ENCODE peak calls at places on chromosome 17, in five cellular contexts. T is aorta; M is CD8-positive, alpha-beta memory T cell; U is mucosa of descending colon; S is IMR-90. Z is an unnamed sample.

GRCh38 chr17:27751166-27751565 is 49.2 kb downstream of the NOS2 start:
- DNase-seq in M (no peak), U (no peak), S (no peak), T (no peak), Z (no peak)

GRCh38 chr17:28547623-28548416 is 4.6 kb downstream of the UNC119 start:
- DNase-seq in S (peak; percentile 50), T (peak; percentile 93), U (peak; percentile 80), M (peak; percentile 46), Z (no peak)

GRCh38 chr17:28792877-28793666 is 49.3 kb downstream of the TRAF4 start:
- DNase-seq in S (peak; percentile 32), M (no peak), U (no peak), T (no peak), Z (no peak)

GRCh38 chr17:36128411-36128978 is 24.9 kb downstream of the CCL4 start:
- DNase-seq in T (no peak), U (no peak), S (no peak), M (no peak), Z (no peak)

GRCh38 chr17:37447641-37448040 is 41.0 kb downstream of the TADA2A start:
- DNase-seq in S (peak; percentile 51), T (no peak), M (no peak), U (no peak), Z (no peak)

GRCh38 chr17:76515291-76515949 is 14.2 kb upstream of the RHBDF2 start:
- DNase-seq in T (peak; percentile 90), S (peak; percentile 97), M (peak; percentile 92), U (peak; percentile 81), Z (peak; percentile 66)

GRCh38 chr17:70780031-70780430 is 610.7 kb downstream of the KCNJ2 start:
- DNase-seq in S (peak; percentile 55), T (no peak), U (no peak), M (no peak), Z (no peak)

GRCh38 chr17:16255481-16255901 is 38.5 kb downstream of the PIGL start:
- DNase-seq in S (peak; percentile 28), U (no peak), M (no peak), T (peak; percentile 82), Z (no peak)

GRCh38 chr17:37050905-37051304 is 102.2 kb downstream of the AATF start:
- DNase-seq in U (no peak), S (peak; percentile 17), M (no peak), T (no peak), Z (no peak)

DNA sequence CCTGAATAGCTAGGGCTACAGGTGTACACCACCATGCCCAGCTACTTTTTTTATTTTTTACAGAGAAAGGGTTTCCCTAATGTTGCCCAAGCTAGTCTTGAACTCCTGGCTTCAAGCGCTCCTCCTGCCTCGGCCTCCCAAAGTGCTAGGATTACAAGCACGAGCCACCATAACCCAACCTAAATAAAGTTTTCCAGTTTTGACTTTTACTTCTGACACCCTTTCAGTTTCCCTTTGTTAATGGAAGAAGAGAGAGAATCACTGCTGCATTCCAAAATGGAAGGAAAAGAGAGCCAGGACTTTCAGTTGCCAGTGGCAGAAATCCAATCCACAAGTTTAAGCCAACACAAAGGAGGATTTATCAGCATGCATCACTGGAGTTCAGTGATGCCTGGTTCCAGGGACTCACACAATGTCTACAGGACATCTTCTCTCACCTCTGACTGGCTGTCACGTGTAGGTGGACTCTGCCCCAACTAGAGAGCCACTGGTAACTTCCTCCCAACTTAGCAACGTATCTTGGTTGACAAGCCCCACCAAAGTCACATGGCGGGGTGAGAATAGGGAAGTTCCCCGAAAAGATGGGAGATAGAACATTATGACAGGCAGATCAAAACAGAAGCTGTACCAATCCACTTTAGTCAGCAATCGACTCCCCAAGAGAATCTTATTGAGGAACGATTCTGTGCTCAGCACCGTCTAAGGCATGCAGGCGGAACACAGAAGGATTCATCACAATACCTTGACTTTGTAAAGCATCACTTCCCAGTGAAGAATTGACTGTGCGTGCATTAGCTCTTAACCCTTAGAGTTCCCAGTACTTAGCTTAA is 46.5 kb downstream of the GAS7 start:
- DNase-seq in M (no peak), T (peak; percentile 10), U (no peak), S (no peak), Z (no peak)
- H3K9me3 ChIP-seq in M (no peaks in the 10 kb centered on the region), T (no peaks in the 10 kb centered on the region), U (no peaks in the 10 kb centered on the region), S (no peaks in the 10 kb centered on the region), Z (no peaks in the 10 kb centered on the region)

GRCh38 chr17:6768447-6768846 is 7.6 kb upstream of the FBXO39 start:
- DNase-seq in U (no peak), S (no peak), T (no peak), M (no peak), Z (no peak)
- H3K9me3 ChIP-seq in U (peaks cover 11% of the 10 kb centered on the region), S (peaks cover 3% of the 10 kb centered on the region), T (peaks cover 8% of the 10 kb centered on the region), M (peaks cover 13% of the 10 kb centered on the region), Z (peaks cover 14% of the 10 kb centered on the region)

GRCh38 chr17:61702450-61702849 is 111.4 kb upstream of the NACA2 start:
- DNase-seq in U (no peak), M (no peak), S (no peak), T (no peak), Z (no peak)

GRCh38 chr17:61699694-61700093 is 108.7 kb upstream of the NACA2 start:
- DNase-seq in T (no peak), S (no peak), U (no peak), M (no peak), Z (no peak)

GRCh38 chr17:61700252-61700651 is 109.2 kb upstream of the NACA2 start:
- DNase-seq in U (no peak), M (no peak), T (no peak), S (no peak), Z (no peak)

GRCh38 chr17:61701334-61701733 is 110.3 kb upstream of the NACA2 start:
- DNase-seq in M (no peak), T (no peak), S (no peak), U (no peak), Z (no peak)

GRCh38 chr17:61701978-61702377 is 111.0 kb upstream of the NACA2 start:
- DNase-seq in M (no peak), S (no peak), U (no peak), T (no peak), Z (no peak)
- H3K9me3 ChIP-seq in M (peaks cover 18% of the 10 kb centered on the region), S (peaks cover 19% of the 10 kb centered on the region), U (peaks cover 33% of the 10 kb centered on the region), T (peaks cover 4% of the 10 kb centered on the region), Z (peaks cover 9% of the 10 kb centered on the region)

GRCh38 chr17:60134396-60135159 is 15.2 kb upstream of the CA4 start:
- DNase-seq in S (peak; percentile 67), U (no peak), T (peak; percentile 63), M (peak; percentile 48), Z (no peak)

GRCh38 chr17:60135160-60135950 is 14.4 kb upstream of the CA4 start:
- DNase-seq in M (peak; percentile 67), U (peak; percentile 92), T (peak; percentile 96), S (peak; percentile 90), Z (peak; percentile 57)

GRCh38 chr17:60137731-60138130 is 12.0 kb upstream of the CA4 start:
- DNase-seq in S (no peak), U (peak; percentile 10), M (no peak), T (no peak), Z (no peak)

GRCh38 chr17:60138769-60139437 is 10.9 kb upstream of the CA4 start:
- DNase-seq in M (no peak), T (no peak), U (peak; percentile 46), S (no peak), Z (no peak)

GRCh38 chr17:60135951-60136666 is 13.7 kb upstream of the CA4 start:
- DNase-seq in M (no peak), U (peak; percentile 34), T (peak; percentile 42), S (no peak), Z (no peak)
- H3K9me3 ChIP-seq in M (no peaks in the 10 kb centered on the region), U (no peaks in the 10 kb centered on the region), T (no peaks in the 10 kb centered on the region), S (no peaks in the 10 kb centered on the region), Z (no peaks in the 10 kb centered on the region)

Z was measured in T-helper 17 cell.